ENCODE peak calls at places on chromosome 19, in eight cellular contexts. V, P, X, R, F, Z, D and S are unnamed samples.

GRCh38 chr19:56159009-56159501 is 16.8 kb upstream of the GALP start:
- DNase-seq in V (no peak), P (no peak), X (no peak), R (no peak), F (no peak), Z (no peak), D (no peak), S (no peak)

GRCh38 chr19:44447864-44448674 is at the start of gene ZNF229:
- DNase-seq in V (peak; percentile 81), P (peak; percentile 98), X (peak; percentile 95), R (peak; percentile 83), F (peak; percentile 86), Z (peak; percentile 93), D (peak; percentile 93), S (peak; percentile 93)

GRCh38 chr19:18508585-18508984 is 13.3 kb downstream of the ELL start:
- DNase-seq in V (no peak), P (no peak), X (no peak), R (no peak), F (no peak), Z (no peak), D (no peak), S (no peak)

GRCh38 chr19:1651061-1651547 is 1.3 kb downstream of the TCF3 start:
- DNase-seq in V (no peak), P (no peak), X (no peak), R (peak; percentile 71), F (no peak), Z (peak; percentile 24), D (peak; percentile 19), S (peak; percentile 12)

GRCh38 chr19:40827386-40828247 is 22.6 kb downstream of the CYP2A6 start:
- DNase-seq in V (no peak), P (no peak), X (no peak), R (no peak), F (peak; percentile 23), Z (no peak), D (no peak), S (no peak)

GRCh38 chr19:18437481-18438330 is at the start of gene ISYNA1:
- DNase-seq in V (no peak), P (no peak), X (no peak), R (peak; percentile 79), F (peak; percentile 62), Z (no peak), D (peak; percentile 77), S (no peak)

GRCh38 chr19:9597027-9597426 is 12.7 kb upstream of the ZNF121 start:
- DNase-seq in V (peak; percentile 53), P (no peak), X (no peak), R (no peak), F (no peak), Z (peak; percentile 94), D (no peak), S (peak; percentile 74)

GRCh38 chr19:47540748-47541147 is 25.9 kb upstream of the NAPA start:
- DNase-seq in V (peak; percentile 11), P (no peak), X (no peak), R (no peak), F (no peak), Z (peak; percentile 57), D (no peak), S (peak; percentile 48)

GRCh38 chr19:46849610-46850009 is 1.0 kb downstream of the AP2S1 start:
- DNase-seq in V (no peak), P (no peak), X (no peak), R (no peak), F (no peak), Z (no peak), D (peak; percentile 20), S (no peak)

GRCh38 chr19:14113762-14114414 is 3.7 kb downstream of the PRKACA start:
- DNase-seq in V (no peak), P (peak; percentile 98), X (no peak), R (peak; percentile 73), F (no peak), Z (no peak), D (peak; percentile 59), S (no peak)
- H3K4me3 ChIP-seq in V (no peak overlapping the region), P (peak overlapping the region; percentile 68), X (no peak overlapping the region), R (no peak overlapping the region), F (no peak overlapping the region), Z (no peak overlapping the region), D (peak overlapping the region; percentile 50), S (no peak overlapping the region)

GRCh38 chr19:14515501-14516047 is 2.6 kb downstream of the DNAJB1 start:
- DNase-seq in V (no peak), P (no peak), X (no peak), R (no peak), F (no peak), Z (no peak), D (no peak), S (no peak)

GRCh38 chr19:14517840-14518505 is at the start of gene DNAJB1:
- DNase-seq in V (no peak), P (peak; percentile 63), X (peak; percentile 76), R (peak; percentile 91), F (peak; percentile 83), Z (peak; percentile 62), D (peak; percentile 89), S (peak; percentile 82)

GRCh38 chr19:14516048-14516534 is 2.1 kb downstream of the DNAJB1 start:
- DNase-seq in V (no peak), P (no peak), X (no peak), R (peak; percentile 62), F (no peak), Z (no peak), D (no peak), S (no peak)

GRCh38 chr19:14516746-14517438 is 1.3 kb downstream of the DNAJB1 start:
- DNase-seq in V (no peak), P (no peak), X (no peak), R (no peak), F (no peak), Z (no peak), D (no peak), S (no peak)

DNA sequence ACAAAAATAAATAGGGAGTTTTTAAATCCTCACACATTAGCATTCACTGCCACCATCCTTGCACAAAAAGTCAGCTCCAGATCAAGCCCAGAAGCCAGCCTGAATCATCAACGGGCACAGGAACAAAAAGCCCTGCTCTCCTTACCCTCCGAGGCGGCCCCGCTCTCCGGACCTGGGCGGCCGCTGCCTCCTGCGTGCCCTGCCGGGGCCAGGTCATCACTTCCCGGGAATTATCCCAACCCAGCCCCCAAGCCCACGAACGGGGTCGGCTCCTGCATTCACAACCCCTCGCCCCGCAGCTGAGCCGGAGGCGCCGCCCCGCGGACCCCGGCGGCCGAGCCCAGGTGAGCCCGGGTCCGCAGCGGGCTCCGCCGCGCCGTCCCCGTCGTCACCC is 754 bp downstream of the DNAJB1 start:
- DNase-seq in V (no peak), P (no peak), X (no peak), R (no peak), F (no peak), Z (no peak), D (no peak), S (peak; percentile 35)
- H3K4me3 ChIP-seq in V (peak overlapping the region; percentile 92), P (peak overlapping the region; percentile 78), X (peak overlapping the region; percentile 80), R (peak overlapping the region; percentile 88), F (peak overlapping the region; percentile 85), Z (peak overlapping the region; percentile 76), D (peak overlapping the region; percentile 100), S (peak overlapping the region; percentile 95)

GRCh38 chr19:50661087-50661486 is 11.8 kb downstream of the C19orf81 start:
- DNase-seq in V (no peak), P (no peak), X (no peak), R (no peak), F (no peak), Z (no peak), D (no peak), S (no peak)

GRCh38 chr19:50660083-50660366 is 10.8 kb downstream of the C19orf81 start:
- DNase-seq in V (no peak), P (no peak), X (no peak), R (no peak), F (no peak), Z (no peak), D (no peak), S (no peak)

GRCh38 chr19:50658438-50659317 is 9.4 kb downstream of the C19orf81 start:
- DNase-seq in V (no peak), P (no peak), X (no peak), R (peak; percentile 65), F (peak; percentile 37), Z (peak; percentile 29), D (peak; percentile 77), S (peak; percentile 49)

GRCh38 chr19:50657672-50658437 is 8.6 kb downstream of the C19orf81 start:
- DNase-seq in V (peak; percentile 92), P (peak; percentile 35), X (peak; percentile 98), R (peak; percentile 90), F (peak; percentile 74), Z (peak; percentile 94), D (peak; percentile 93), S (peak; percentile 98)

DNA sequence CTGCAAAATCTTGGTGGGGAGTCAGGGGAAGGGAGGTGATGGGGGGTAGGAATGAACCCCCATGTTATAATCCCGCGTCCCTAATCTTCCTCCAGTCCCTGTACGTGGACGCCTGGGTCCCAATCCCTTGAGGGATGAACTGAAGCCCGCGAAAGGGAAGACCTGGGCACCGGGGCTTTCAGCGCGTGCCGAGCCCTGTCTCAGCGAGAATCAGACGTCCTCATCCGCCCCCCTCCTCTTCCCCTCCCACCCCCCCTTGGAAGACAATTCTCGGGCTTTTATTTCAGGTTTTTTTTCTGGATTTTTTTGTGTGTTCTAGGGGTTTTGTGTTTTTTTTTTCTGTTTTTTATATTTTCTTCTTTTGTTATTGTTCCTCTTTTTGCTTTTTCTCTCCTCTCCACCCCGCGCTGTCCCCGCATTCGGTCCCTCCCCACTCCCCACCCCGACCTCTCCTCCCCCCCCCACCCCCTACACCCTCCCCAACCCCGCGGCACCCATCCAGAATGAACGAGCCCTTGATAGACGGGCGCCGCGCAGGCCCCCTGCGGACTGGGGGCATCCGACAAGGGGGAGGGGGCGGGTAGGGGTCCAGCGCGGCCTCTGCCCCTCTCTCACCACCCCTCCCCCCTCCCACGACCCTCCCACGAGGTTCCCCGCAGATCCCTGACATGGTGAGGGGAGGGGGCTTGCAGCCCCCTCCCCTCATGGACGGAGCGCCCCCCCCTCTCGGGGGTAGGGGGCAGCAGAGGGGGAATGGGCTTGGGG is 10.3 kb downstream of the C19orf81 start:
- DNase-seq in V (no peak), P (no peak), X (no peak), R (no peak), F (no peak), Z (no peak), D (no peak), S (no peak)
- H3K4me3 ChIP-seq in V (no peak overlapping the region), P (no peak overlapping the region), X (peak overlapping the region; percentile 36), R (no peak overlapping the region), F (peak overlapping the region; percentile 26), Z (no peak overlapping the region), D (peak overlapping the region; percentile 48), S (no peak overlapping the region)

GRCh38 chr19:49335071-49335783 is at the start of gene CD37:
- DNase-seq in V (no peak), P (peak; percentile 71), X (no peak), R (no peak), F (peak; percentile 33), Z (no peak), D (no peak), S (no peak)
- H3K4me3 ChIP-seq in V (no peak within 1 kb of the TSS), P (peak within 1 kb of the TSS; percentile 47), X (no peak within 1 kb of the TSS), R (no peak within 1 kb of the TSS), F (peak within 1 kb of the TSS; percentile 24), Z (no peak within 1 kb of the TSS), D (peak within 1 kb of the TSS; percentile 38), S (no peak within 1 kb of the TSS)